ENCODE peak calls at places on chromosomes 6 and 20, in six cellular contexts. G is SJCRH30, U is heart right ventricle, B is uterus, N is astrocyte, S is thyroid gland. L is an unnamed sample. For H3K4me1 and H3K9me3, the result is how much of the 10 kb centered on the place peaks cover.

GRCh38 chr20:34337982-34338756 is 24.9 kb upstream of the ITCH start:
- DNase-seq in B (no peak), N (no peak), U (no peak), S (peak), G (no peak), L (no peak)

GRCh38 chr6:40789143-40789764 is 202.1 kb upstream of the LRFN2 start:
- DNase-seq in S (peak), G (no peak), N (no peak), B (no peak), U (no peak), L (no peak)

GRCh38 chr6:127342946-127343752 is at the start of gene ECHDC1:
- DNase-seq in N (peak), S (peak), B (peak), U (peak), G (peak), L (peak)

GRCh38 chr6:13113956-13114593 is 214.3 kb downstream of the TBC1D7 start:
- DNase-seq in S (peak), G (no peak), N (no peak), U (peak), B (no peak), L (no peak)

GRCh38 chr6:17703256-17703694 is 3.5 kb downstream of the NUP153 start:
- DNase-seq in G (no peak), U (peak), S (peak), B (peak), N (peak), L (peak)

GRCh38 chr6:166515072-166515810 is 71.2 kb downstream of the RAMACL start:
- DNase-seq in B (no peak), S (no peak), N (peak), G (peak), U (no peak), L (peak)

GRCh38 chr6:44011350-44011925 is 115.8 kb downstream of the MRPL14 start:
- DNase-seq in B (no peak), S (peak), U (no peak), G (no peak), N (peak), L (no peak)

GRCh38 chr20:62611012-62611411 is 31.3 kb upstream of the SLCO4A1 start:
- DNase-seq in G (no peak), U (no peak), B (no peak), N (no peak), S (no peak), L (no peak)

GRCh38 chr20:9392892-9393857 is 121.2 kb upstream of the LAMP5 start:
- DNase-seq in U (peak), N (peak), G (peak), B (peak), S (peak), L (peak)

GRCh38 chr6:136873733-136874132 is 48.4 kb upstream of the SLC35D3 start:
- DNase-seq in U (no peak), G (peak), S (no peak), B (no peak), N (no peak), L (peak)

GRCh38 chr6:35719830-35720733 is 16.8 kb upstream of the ARMC12 start:
- DNase-seq in N (no peak), S (no peak), B (no peak), G (no peak), U (peak), L (peak)
- H3K4me1 ChIP-seq in N (under half), S (under half), B (under half), G (under half), U (half or more), L (under half)

GRCh38 chr20:4135385-4136077 is 120.2 kb upstream of the RNF24 start:
- DNase-seq in G (peak), U (no peak), N (peak), B (peak), S (no peak), L (peak)
- H3K4me3 ChIP-seq in G (no peak), U (no peak), N (no peak), B (no peak), S (no peak), L (no peak)

GRCh38 chr6:22249646-22250045 is 47.2 kb downstream of the PRL start:
- DNase-seq in S (no peak), U (no peak), B (no peak), N (no peak), G (no peak), L (peak)

GRCh38 chr6:22251331-22251730 is 45.5 kb downstream of the PRL start:
- DNase-seq in G (peak), B (no peak), N (peak), S (no peak), U (no peak), L (peak)

GRCh38 chr6:22248513-22249308 is 48.1 kb downstream of the PRL start:
- DNase-seq in S (no peak), B (no peak), G (no peak), N (peak), U (peak), L (peak)

GRCh38 chr6:22250486-22250885 is 46.4 kb downstream of the PRL start:
- DNase-seq in S (no peak), B (no peak), N (no peak), G (peak), U (no peak), L (no peak)

DNA sequence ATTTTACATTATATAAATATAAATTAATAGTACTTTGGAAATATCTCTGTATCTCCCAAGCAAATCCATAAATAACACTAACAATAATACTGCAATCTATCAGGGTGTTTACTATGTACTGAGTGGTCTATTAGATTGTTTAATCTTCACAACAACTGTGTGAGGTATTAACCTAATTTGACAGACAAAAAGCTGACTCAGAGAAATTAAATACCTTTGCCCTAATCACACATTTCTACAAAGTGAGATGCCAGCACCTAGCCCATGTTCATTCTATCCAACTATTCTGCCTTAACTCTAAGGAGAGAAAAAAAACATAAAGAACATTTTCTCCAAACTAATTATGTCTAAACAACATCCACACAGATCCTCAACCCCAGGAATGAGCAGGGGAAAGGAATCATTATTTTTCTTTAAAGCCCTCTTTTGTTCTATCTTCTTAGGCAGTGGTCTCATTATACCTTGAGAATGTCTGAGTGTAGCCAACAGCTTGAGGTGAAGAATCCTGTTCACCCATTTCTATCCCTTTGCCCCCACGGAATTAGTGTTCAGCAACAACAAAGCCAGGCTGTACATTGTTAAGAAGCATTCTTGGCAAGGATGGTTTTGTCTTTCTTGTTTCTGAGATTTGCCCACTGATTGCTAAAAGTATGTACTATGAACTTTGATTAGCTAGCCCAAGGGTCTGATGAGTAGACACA is 42.7 kb downstream of the PRL start:
- DNase-seq in U (no peak), S (no peak), B (no peak), G (no peak), N (no peak), L (no peak)
- H3K9me3 ChIP-seq in U (under half), S (under half), B (under half), G (under half), N (under half), L (under half)

DNA sequence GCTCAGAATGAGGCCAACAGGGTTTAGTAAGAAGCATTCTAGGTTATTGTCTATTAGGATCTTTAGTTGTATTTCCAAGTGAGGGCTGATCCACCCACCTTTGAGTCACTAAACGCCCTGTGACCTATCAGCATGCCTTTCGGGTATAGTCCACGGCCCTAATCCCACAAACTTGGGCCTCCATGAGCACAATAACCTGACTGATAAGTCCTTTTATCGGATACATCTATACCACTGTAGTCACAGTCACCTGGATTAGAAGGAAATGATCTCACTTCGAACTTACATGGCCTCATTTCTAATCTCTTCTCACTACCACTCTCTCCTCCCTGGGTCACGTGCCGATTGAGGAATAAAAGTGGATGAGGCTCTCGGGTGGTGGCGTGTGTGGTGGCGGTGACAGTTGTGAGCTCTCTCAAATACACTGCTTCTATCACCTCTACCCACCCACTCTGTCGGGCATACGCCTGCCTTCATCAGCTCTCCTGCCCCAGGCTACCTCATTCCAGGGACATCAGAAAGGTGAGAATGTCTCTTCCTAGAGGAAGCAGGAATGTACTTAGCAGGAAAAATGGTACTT is 65.2 kb downstream of the TRAM2 start:
- DNase-seq in G (no peak), N (peak), S (no peak), B (no peak), U (no peak), L (no peak)
- H3K4me1 ChIP-seq in G (under half), N (half or more), S (under half), B (under half), U (under half), L (half or more)

GRCh38 chr20:41031243-41031619 is 2.6 kb downstream of the TOP1 start:
- DNase-seq in N (no peak), S (no peak), U (no peak), G (no peak), B (no peak), L (no peak)

GRCh38 chr20:41029150-41029872 is 689 bp downstream of the TOP1 start:
- DNase-seq in S (peak), N (no peak), B (peak), G (peak), U (no peak), L (peak)

GRCh38 chr20:41034239-41034638 is 5.6 kb downstream of the TOP1 start:
- DNase-seq in B (no peak), S (no peak), G (no peak), N (no peak), U (no peak), L (no peak)

GRCh38 chr20:41030536-41031242 is 2.1 kb downstream of the TOP1 start:
- DNase-seq in N (peak), S (no peak), U (no peak), B (no peak), G (no peak), L (peak)

DNA sequence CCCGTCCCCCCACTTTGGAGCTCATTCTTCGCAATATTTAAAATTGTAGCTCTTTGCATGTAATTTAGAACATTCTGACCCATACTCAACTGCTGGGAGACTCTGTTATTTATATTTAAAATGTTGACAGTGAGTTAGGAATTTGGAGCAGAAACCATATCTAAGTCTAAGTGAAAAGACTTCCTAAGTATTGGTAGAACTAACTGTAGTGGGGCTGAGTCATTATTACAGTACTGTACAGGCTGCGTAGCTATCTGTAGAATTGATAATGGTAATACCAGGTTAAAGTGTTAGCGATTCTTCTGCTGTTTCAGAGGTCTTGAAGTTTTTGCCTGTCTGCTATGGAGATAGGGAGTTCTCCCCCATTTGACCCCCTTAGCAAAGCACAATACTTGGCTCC is 3.6 kb downstream of the TOP1 start:
- DNase-seq in U (no peak), N (peak), B (no peak), G (no peak), S (no peak), L (no peak)
- H3K4me3 ChIP-seq in U (no peak), N (peak), B (no peak), G (no peak), S (no peak), L (no peak)

L was measured in adipocyte.